ENCODE peak calls at places on chromosomes 11 and 22, in nine cellular contexts. One of them, this sample, is unnamed.

GRCh38 chr22:30902496-30903357 is 65.8 kb downstream of the MORC2 start:
- DNase-seq in RWPE1: no peak
- DNase-seq in AG04450: no peak
- DNase-seq in IMR-90: no peak
- DNase-seq in heart left ventricle: no peak
- DNase-seq in mammary epithelial cell: no peak
- DNase-seq in tibial nerve: no peak
- DNase-seq in GM23338: no peak
- DNase-seq in colonic mucosa: no peak
- DNase-seq in this sample: no peak

GRCh38 chr11:78395597-78395996 is 22.0 kb downstream of the GAB2 start:
- DNase-seq in IMR-90: no peak
- DNase-seq in GM23338: no peak
- DNase-seq in colonic mucosa: no peak
- DNase-seq in tibial nerve: no peak
- DNase-seq in mammary epithelial cell: no peak
- DNase-seq in AG04450: no peak
- DNase-seq in heart left ventricle: no peak
- DNase-seq in RWPE1: no peak
- DNase-seq in this sample: no peak

GRCh38 chr11:2581151-2581930 is 118.5 kb downstream of the KCNQ1OT1 start:
- DNase-seq in IMR-90: no peak
- DNase-seq in RWPE1: no peak
- DNase-seq in tibial nerve: peak; percentile 8
- DNase-seq in mammary epithelial cell: no peak
- DNase-seq in GM23338: no peak
- DNase-seq in AG04450: no peak
- DNase-seq in heart left ventricle: peak; percentile 26
- DNase-seq in colonic mucosa: no peak
- DNase-seq in this sample: no peak

GRCh38 chr11:35507688-35508087 is 17.7 kb downstream of the PAMR1 start:
- DNase-seq in IMR-90: no peak
- DNase-seq in AG04450: no peak
- DNase-seq in heart left ventricle: no peak
- DNase-seq in GM23338: no peak
- DNase-seq in colonic mucosa: no peak
- DNase-seq in tibial nerve: no peak
- DNase-seq in mammary epithelial cell: peak; percentile 53
- DNase-seq in RWPE1: no peak
- DNase-seq in this sample: no peak

GRCh38 chr11:47394322-47395224 is 13.8 kb upstream of the SLC39A13 start:
- DNase-seq in RWPE1: no peak
- DNase-seq in heart left ventricle: peak; percentile 71
- DNase-seq in tibial nerve: no peak
- DNase-seq in mammary epithelial cell: no peak
- DNase-seq in AG04450: no peak
- DNase-seq in IMR-90: peak; percentile 20
- DNase-seq in colonic mucosa: no peak
- DNase-seq in GM23338: no peak
- DNase-seq in this sample: no peak

GRCh38 chr22:29359469-29359868 is 28.9 kb downstream of the AP1B1 start:
- DNase-seq in mammary epithelial cell: no peak
- DNase-seq in AG04450: no peak
- DNase-seq in colonic mucosa: peak; percentile 59
- DNase-seq in heart left ventricle: peak; percentile 69
- DNase-seq in RWPE1: peak; percentile 11
- DNase-seq in GM23338: peak; percentile 77
- DNase-seq in IMR-90: peak; percentile 53
- DNase-seq in tibial nerve: no peak
- DNase-seq in this sample: no peak

GRCh38 chr11:9065614-9066431 is 25.6 kb downstream of the SCUBE2 start:
- DNase-seq in colonic mucosa: no peak
- DNase-seq in GM23338: no peak
- DNase-seq in mammary epithelial cell: no peak
- DNase-seq in heart left ventricle: no peak
- DNase-seq in AG04450: no peak
- DNase-seq in RWPE1: no peak
- DNase-seq in IMR-90: peak; percentile 24
- DNase-seq in tibial nerve: no peak
- DNase-seq in this sample: no peak

GRCh38 chr11:112975493-112975892 is 14.3 kb downstream of the NCAM1 start:
- DNase-seq in AG04450: no peak
- DNase-seq in IMR-90: no peak
- DNase-seq in GM23338: no peak
- DNase-seq in colonic mucosa: no peak
- DNase-seq in heart left ventricle: no peak
- DNase-seq in RWPE1: no peak
- DNase-seq in mammary epithelial cell: no peak
- DNase-seq in tibial nerve: no peak
- DNase-seq in this sample: no peak

GRCh38 chr11:45089845-45090499 is 56.5 kb upstream of the PRDM11 start:
- DNase-seq in heart left ventricle: no peak
- DNase-seq in RWPE1: peak; percentile 24
- DNase-seq in mammary epithelial cell: peak; percentile 40
- DNase-seq in tibial nerve: no peak
- DNase-seq in GM23338: peak; percentile 79
- DNase-seq in colonic mucosa: no peak
- DNase-seq in AG04450: no peak
- DNase-seq in IMR-90: peak; percentile 37
- DNase-seq in this sample: no peak

GRCh38 chr11:37322333-37323194 is 724.5 kb upstream of the RAG2 start:
- DNase-seq in GM23338: no peak
- DNase-seq in AG04450: no peak
- DNase-seq in heart left ventricle: no peak
- DNase-seq in colonic mucosa: no peak
- DNase-seq in tibial nerve: no peak
- DNase-seq in RWPE1: no peak
- DNase-seq in IMR-90: no peak
- DNase-seq in mammary epithelial cell: no peak
- DNase-seq in this sample: no peak

GRCh38 chr11:111671383-111671782 is 69.1 kb downstream of the SIK2 start:
- DNase-seq in tibial nerve: no peak
- DNase-seq in RWPE1: no peak
- DNase-seq in AG04450: no peak
- DNase-seq in colonic mucosa: no peak
- DNase-seq in mammary epithelial cell: no peak
- DNase-seq in IMR-90: no peak
- DNase-seq in heart left ventricle: no peak
- DNase-seq in GM23338: no peak
- DNase-seq in this sample: no peak

GRCh38 chr11:66476173-66476840 is 3.9 kb upstream of the DPP3 start:
- DNase-seq in AG04450: no peak
- DNase-seq in RWPE1: no peak
- DNase-seq in mammary epithelial cell: no peak
- DNase-seq in GM23338: peak; percentile 34
- DNase-seq in tibial nerve: no peak
- DNase-seq in IMR-90: no peak
- DNase-seq in heart left ventricle: no peak
- DNase-seq in colonic mucosa: no peak
- DNase-seq in this sample: no peak

GRCh38 chr22:42909363-42910058 is 52.4 kb upstream of the ARFGAP3 start:
- DNase-seq in RWPE1: no peak
- DNase-seq in IMR-90: no peak
- DNase-seq in mammary epithelial cell: no peak
- DNase-seq in AG04450: no peak
- DNase-seq in tibial nerve: no peak
- DNase-seq in heart left ventricle: no peak
- DNase-seq in GM23338: no peak
- DNase-seq in colonic mucosa: no peak
- DNase-seq in this sample: no peak

GRCh38 chr22:41048791-41049717 is 43.3 kb upstream of the EP300 start:
- DNase-seq in colonic mucosa: peak; percentile 52
- DNase-seq in RWPE1: no peak
- DNase-seq in tibial nerve: peak; percentile 51
- DNase-seq in AG04450: peak; percentile 59
- DNase-seq in mammary epithelial cell: peak; percentile 28
- DNase-seq in GM23338: peak; percentile 64
- DNase-seq in heart left ventricle: peak; percentile 75
- DNase-seq in IMR-90: peak; percentile 80
- DNase-seq in this sample: no peak

GRCh38 chr11:128182844-128183243 is 404.5 kb downstream of the ETS1 start:
- DNase-seq in GM23338: no peak
- DNase-seq in mammary epithelial cell: no peak
- DNase-seq in IMR-90: no peak
- DNase-seq in colonic mucosa: no peak
- DNase-seq in tibial nerve: no peak
- DNase-seq in heart left ventricle: no peak
- DNase-seq in RWPE1: no peak
- DNase-seq in AG04450: no peak
- DNase-seq in this sample: no peak

GRCh38 chr11:9014826-9015225 is 11.0 kb upstream of the NRIP3 start:
- DNase-seq in AG04450: no peak
- DNase-seq in IMR-90: no peak
- DNase-seq in mammary epithelial cell: no peak
- DNase-seq in colonic mucosa: no peak
- DNase-seq in tibial nerve: no peak
- DNase-seq in RWPE1: no peak
- DNase-seq in GM23338: no peak
- DNase-seq in heart left ventricle: no peak
- DNase-seq in this sample: no peak

GRCh38 chr11:45933131-45933821 is 10.8 kb downstream of the LARGE2 start:
- DNase-seq in GM23338: no peak
- DNase-seq in IMR-90: peak; percentile 71
- DNase-seq in RWPE1: no peak
- DNase-seq in AG04450: peak; percentile 8
- DNase-seq in mammary epithelial cell: peak; percentile 40
- DNase-seq in colonic mucosa: no peak
- DNase-seq in tibial nerve: no peak
- DNase-seq in heart left ventricle: no peak
- DNase-seq in this sample: no peak

GRCh38 chr11:68673991-68674390 is 10.4 kb upstream of the GAL start:
- DNase-seq in mammary epithelial cell: no peak
- DNase-seq in heart left ventricle: no peak
- DNase-seq in IMR-90: no peak
- DNase-seq in tibial nerve: no peak
- DNase-seq in GM23338: no peak
- DNase-seq in AG04450: no peak
- DNase-seq in colonic mucosa: no peak
- DNase-seq in RWPE1: no peak
- DNase-seq in this sample: no peak

GRCh38 chr11:72781313-72782080 is 12.3 kb downstream of the STARD10 start:
- DNase-seq in RWPE1: peak; percentile 56
- DNase-seq in tibial nerve: no peak
- DNase-seq in colonic mucosa: peak; percentile 74
- DNase-seq in AG04450: no peak
- DNase-seq in heart left ventricle: no peak
- DNase-seq in GM23338: peak; percentile 66
- DNase-seq in mammary epithelial cell: no peak
- DNase-seq in IMR-90: no peak
- DNase-seq in this sample: no peak
- H3K27ac ChIP-seq in RWPE1: peak overlapping the region; percentile 12
- H3K27ac ChIP-seq in tibial nerve: no peak overlapping the region
- H3K27ac ChIP-seq in colonic mucosa: peak overlapping the region; percentile 90
- H3K27ac ChIP-seq in AG04450: no peak overlapping the region
- H3K27ac ChIP-seq in heart left ventricle: no peak overlapping the region
- H3K27ac ChIP-seq in GM23338: no peak overlapping the region
- H3K27ac ChIP-seq in mammary epithelial cell: no peak overlapping the region
- H3K27ac ChIP-seq in IMR-90: no peak overlapping the region
- H3K27ac ChIP-seq in this sample: no peak overlapping the region

DNA sequence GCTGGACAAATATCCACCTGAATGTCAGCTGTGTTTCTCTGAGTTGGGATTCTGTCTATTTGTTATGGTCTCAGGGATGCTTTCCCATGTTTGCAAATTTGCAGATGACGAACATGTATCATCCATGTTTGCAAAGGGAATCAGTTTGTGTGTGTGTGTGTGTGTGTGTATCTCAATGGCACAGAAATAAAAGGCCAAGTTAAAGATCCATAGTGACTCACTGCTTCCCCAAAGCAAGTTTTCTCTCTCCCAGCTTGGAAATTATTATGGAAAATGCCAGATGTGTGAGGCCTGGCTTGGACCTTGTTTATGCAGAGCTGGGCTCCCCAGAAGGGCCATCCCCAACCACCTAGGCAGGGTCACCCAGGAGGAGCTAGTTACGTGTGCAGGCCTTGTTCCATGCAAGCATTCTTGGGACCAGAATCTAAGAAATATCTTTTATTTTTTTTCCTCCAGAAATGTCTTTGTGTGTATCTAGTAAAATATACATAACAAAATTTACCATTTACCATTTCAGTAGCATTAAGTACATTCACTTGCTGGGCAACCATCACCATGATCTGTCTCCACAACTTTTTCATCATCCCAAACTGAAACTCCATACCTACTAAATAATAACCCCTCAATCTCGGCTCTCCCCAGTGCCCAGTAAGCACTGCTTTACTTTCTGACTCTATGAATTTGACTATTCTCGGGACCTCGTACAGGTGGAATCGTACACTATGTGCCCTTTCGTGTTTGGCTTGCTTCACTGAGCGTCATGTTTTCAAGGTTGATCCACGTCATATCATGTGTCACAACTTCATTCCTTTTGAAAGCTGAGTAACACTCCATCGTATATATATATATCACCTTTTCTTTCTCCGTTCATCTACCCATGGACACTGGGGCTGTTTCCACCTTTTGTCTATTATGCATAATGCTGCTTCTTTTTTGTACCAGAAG is 56.6 kb upstream of the WNT7B start:
- DNase-seq in mammary epithelial cell: no peak
- DNase-seq in heart left ventricle: no peak
- DNase-seq in GM23338: no peak
- DNase-seq in tibial nerve: no peak
- DNase-seq in colonic mucosa: no peak
- DNase-seq in AG04450: no peak
- DNase-seq in IMR-90: peak; percentile 72
- DNase-seq in RWPE1: no peak
- DNase-seq in this sample: no peak
- H3K27ac ChIP-seq in mammary epithelial cell: no peak overlapping the region
- H3K27ac ChIP-seq in heart left ventricle: no peak overlapping the region
- H3K27ac ChIP-seq in GM23338: no peak overlapping the region
- H3K27ac ChIP-seq in tibial nerve: peak overlapping the region; percentile 81
- H3K27ac ChIP-seq in colonic mucosa: no peak overlapping the region
- H3K27ac ChIP-seq in AG04450: no peak overlapping the region
- H3K27ac ChIP-seq in IMR-90: no peak overlapping the region
- H3K27ac ChIP-seq in RWPE1: peak overlapping the region; percentile 46
- H3K27ac ChIP-seq in this sample: no peak overlapping the region

DNA sequence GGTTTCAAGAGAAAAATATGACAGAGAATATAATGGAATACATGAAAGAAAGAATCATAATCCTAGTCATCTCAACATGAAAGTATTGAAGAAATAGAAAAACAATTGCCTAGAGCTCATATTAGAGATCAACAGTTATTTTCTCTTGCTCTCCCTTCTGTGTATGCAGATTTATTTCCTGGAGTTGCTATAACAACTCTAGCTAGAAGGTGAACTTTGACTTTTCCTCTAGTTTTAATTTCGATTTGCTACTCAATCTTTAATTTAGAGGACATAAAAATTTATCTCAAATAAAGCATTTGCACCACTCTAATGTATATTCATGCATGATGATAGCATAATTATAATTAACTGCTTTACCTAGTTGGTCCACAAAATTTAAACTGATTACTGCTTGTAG is 84.6 kb upstream of the PICALM start:
- DNase-seq in mammary epithelial cell: no peak
- DNase-seq in colonic mucosa: no peak
- DNase-seq in IMR-90: no peak
- DNase-seq in GM23338: no peak
- DNase-seq in AG04450: no peak
- DNase-seq in heart left ventricle: no peak
- DNase-seq in tibial nerve: no peak
- DNase-seq in RWPE1: no peak
- DNase-seq in this sample: no peak
- H3K27ac ChIP-seq in mammary epithelial cell: no peak overlapping the region
- H3K27ac ChIP-seq in colonic mucosa: no peak overlapping the region
- H3K27ac ChIP-seq in IMR-90: no peak overlapping the region
- H3K27ac ChIP-seq in GM23338: no peak overlapping the region
- H3K27ac ChIP-seq in AG04450: no peak overlapping the region
- H3K27ac ChIP-seq in heart left ventricle: no peak overlapping the region
- H3K27ac ChIP-seq in tibial nerve: peak overlapping the region; percentile 87
- H3K27ac ChIP-seq in RWPE1: no peak overlapping the region
- H3K27ac ChIP-seq in this sample: no peak overlapping the region

GRCh38 chr11:12469451-12469850 is 92.1 kb downstream of the PARVA start:
- DNase-seq in IMR-90: peak; percentile 26
- DNase-seq in RWPE1: no peak
- DNase-seq in colonic mucosa: no peak
- DNase-seq in heart left ventricle: no peak
- DNase-seq in GM23338: no peak
- DNase-seq in mammary epithelial cell: no peak
- DNase-seq in tibial nerve: no peak
- DNase-seq in AG04450: no peak
- DNase-seq in this sample: no peak
- H3K27ac ChIP-seq in IMR-90: peak overlapping the region; percentile 55
- H3K27ac ChIP-seq in RWPE1: no peak overlapping the region
- H3K27ac ChIP-seq in colonic mucosa: no peak overlapping the region
- H3K27ac ChIP-seq in heart left ventricle: peak overlapping the region; percentile 8
- H3K27ac ChIP-seq in GM23338: no peak overlapping the region
- H3K27ac ChIP-seq in mammary epithelial cell: no peak overlapping the region
- H3K27ac ChIP-seq in tibial nerve: peak overlapping the region; percentile 69
- H3K27ac ChIP-seq in AG04450: peak overlapping the region; percentile 25
- H3K27ac ChIP-seq in this sample: no peak overlapping the region

This sample was measured in caudate nucleus.